ENCODE peak calls at places on chromosomes 6 and 20, in five cellular contexts. One of them, this sample, is unnamed.

GRCh38 chr20:63826753-63827152 is 4.3 kb downstream of the ZBTB46 start:
- DNase-seq in fibroblast of pulmonary artery: no peak
- DNase-seq in B cell: no peak
- DNase-seq in left cardiac atrium: no peak
- DNase-seq in nephron progenitor cell: no peak
- DNase-seq in this sample: no peak

GRCh38 chr6:108562503-108562993 is 1.8 kb downstream of the FOXO3 start:
- DNase-seq in fibroblast of pulmonary artery: peak; percentile 83
- DNase-seq in nephron progenitor cell: peak; percentile 45
- DNase-seq in left cardiac atrium: peak; percentile 69
- DNase-seq in B cell: no peak
- DNase-seq in this sample: no peak

GRCh38 chr20:34220581-34220980 is 20.6 kb upstream of the ASIP start:
- DNase-seq in nephron progenitor cell: no peak
- DNase-seq in B cell: no peak
- DNase-seq in fibroblast of pulmonary artery: peak; percentile 80
- DNase-seq in left cardiac atrium: no peak
- DNase-seq in this sample: no peak

GRCh38 chr20:63873477-63873971 is 8.5 kb downstream of the TPD52L2 start:
- DNase-seq in left cardiac atrium: peak; percentile 60
- DNase-seq in fibroblast of pulmonary artery: peak; percentile 94
- DNase-seq in nephron progenitor cell: no peak
- DNase-seq in B cell: no peak
- DNase-seq in this sample: no peak

GRCh38 chr20:47317127-47317895 is 39.2 kb downstream of the ZMYND8 start:
- DNase-seq in B cell: no peak
- DNase-seq in fibroblast of pulmonary artery: peak; percentile 98
- DNase-seq in nephron progenitor cell: peak; percentile 13
- DNase-seq in left cardiac atrium: peak; percentile 90
- DNase-seq in this sample: no peak

GRCh38 chr20:32159766-32160221 is 47.7 kb downstream of the PLAGL2 start:
- DNase-seq in nephron progenitor cell: no peak
- DNase-seq in fibroblast of pulmonary artery: no peak
- DNase-seq in B cell: no peak
- DNase-seq in left cardiac atrium: no peak
- DNase-seq in this sample: no peak

GRCh38 chr20:46330072-46330763 is 21.9 kb upstream of the CDH22 start:
- DNase-seq in B cell: no peak
- DNase-seq in nephron progenitor cell: no peak
- DNase-seq in fibroblast of pulmonary artery: no peak
- DNase-seq in left cardiac atrium: no peak
- DNase-seq in this sample: no peak

GRCh38 chr6:78611886-78612480 is 255.4 kb upstream of the IRAK1BP1 start:
- DNase-seq in nephron progenitor cell: no peak
- DNase-seq in left cardiac atrium: no peak
- DNase-seq in B cell: no peak
- DNase-seq in fibroblast of pulmonary artery: peak; percentile 45
- DNase-seq in this sample: peak; percentile 16